ENCODE peak calls at places on chromosomes 4 and X, in eight cellular contexts. G is tibial nerve; X is AG09319; M is stimulated activated CD4-positive, alpha-beta T cell treated with anti-CD3 and anti-CD28 coated beads, Interleukin-12 subunit alpha, Interleukin-12 subunit beta, amount 100 ng/mL, for 48 hours; I is astrocyte of the spinal cord; L is osteocyte; B is CD4-positive, alpha-beta memory T cell; S is smooth muscle cell of the brain vasculature. J is an unnamed sample.

GRCh38 chrX:11577603-11578002 is 88.1 kb downstream of the ARHGAP6 start:
- DNase-seq in S (no peak), X (no peak), I (no peak), L (no peak), B (no peak), G (no peak), M (no peak), J (no peak)

GRCh38 chr4:176791591-176792347 is 953 bp downstream of the VEGFC start:
- DNase-seq in L (peak), I (peak), B (no peak), S (no peak), M (no peak), X (no peak), G (no peak), J (peak)

GRCh38 chr4:125085-125820 is 952 bp downstream of the ZNF718 start:
- DNase-seq in B (no peak), S (no peak), X (no peak), I (peak), G (no peak), L (no peak), M (no peak), J (no peak)

GRCh38 chrX:71160475-71160874 is 15.8 kb downstream of the NLGN3 start:
- DNase-seq in L (no peak), M (no peak), X (no peak), B (no peak), S (no peak), I (no peak), G (no peak), J (no peak)

GRCh38 chr4:37675587-37676290 is 10.4 kb downstream of the RELL1 start:
- DNase-seq in G (no peak), X (no peak), S (no peak), B (peak), M (no peak), I (no peak), L (no peak), J (no peak)

GRCh38 chrX:107718156-107718621 is 57.4 kb downstream of the TSC22D3 start:
- DNase-seq in S (no peak), G (peak), L (peak), M (peak), X (peak), I (peak), B (peak), J (peak)

GRCh38 chr4:120520761-120521160 is 401.8 kb downstream of the PRDM5 start:
- DNase-seq in S (no peak), L (no peak), I (no peak), M (no peak), B (no peak), G (no peak), X (no peak), J (no peak)

GRCh38 chr4:169103966-169104412 is 93.9 kb upstream of the CBR4 start:
- DNase-seq in L (no peak), M (no peak), G (no peak), S (no peak), I (peak), B (no peak), X (no peak), J (no peak)

GRCh38 chrX:118459494-118459893 is 36.1 kb upstream of the DOCK11 start:
- DNase-seq in M (no peak), S (peak), G (no peak), B (peak), I (peak), L (no peak), X (peak), J (peak)

GRCh38 chrX:112672788-112673560 is 6.8 kb downstream of the LHFPL1 start:
- DNase-seq in L (no peak), S (no peak), X (no peak), G (no peak), I (no peak), M (no peak), B (no peak), J (no peak)

GRCh38 chr4:114458728-114459127 is 139.9 kb upstream of the UGT8 start:
- DNase-seq in I (no peak), M (no peak), G (no peak), S (no peak), B (no peak), X (no peak), L (no peak), J (no peak)

GRCh38 chr4:151045907-151046306 is 30.8 kb upstream of the LRBA start:
- DNase-seq in L (no peak), I (no peak), M (no peak), X (no peak), S (no peak), B (no peak), G (no peak), J (no peak)

GRCh38 chrX:71871367-71871766 is 39.3 kb upstream of the NHSL2 start:
- DNase-seq in L (no peak), B (no peak), X (no peak), S (no peak), I (peak), M (no peak), G (no peak), J (no peak)

GRCh38 chr4:185726931-185727330 is 85.1 kb downstream of the SORBS2 start:
- DNase-seq in B (no peak), G (no peak), S (no peak), M (no peak), L (no peak), I (peak), X (no peak), J (peak)

GRCh38 chr4:25113915-25114904 is 46.0 kb downstream of the SEPSECS start:
- DNase-seq in B (no peak), L (no peak), I (peak), G (no peak), M (no peak), S (no peak), X (peak), J (peak)

GRCh38 chrX:13059676-13060499 is 15.5 kb upstream of the FAM9C start:
- DNase-seq in G (no peak), B (no peak), I (no peak), L (no peak), M (no peak), S (no peak), X (no peak), J (peak)

GRCh38 chr4:108716340-108716739 is 46.5 kb downstream of the ETNPPL start:
- DNase-seq in L (no peak), G (no peak), M (no peak), B (no peak), S (no peak), X (no peak), I (no peak), J (no peak)

GRCh38 chr4:187993827-187994226 is 1.7 kb upstream of the ZFP42 start:
- DNase-seq in M (no peak), X (no peak), I (no peak), G (no peak), L (no peak), S (no peak), B (no peak), J (no peak)

GRCh38 chrX:37846558-37846933 is 825 bp downstream of the DYNLT3 start:
- DNase-seq in L (no peak), M (no peak), B (no peak), I (no peak), X (no peak), G (no peak), S (no peak), J (no peak)

GRCh38 chr4:91525627-91526026 is 778.1 kb upstream of the GRID2 start:
- DNase-seq in L (no peak), M (no peak), G (no peak), I (no peak), X (no peak), B (no peak), S (no peak), J (no peak)

GRCh38 chr4:81792521-81792920 is 320.8 kb upstream of the RASGEF1B start:
- DNase-seq in S (no peak), B (no peak), X (no peak), L (no peak), I (no peak), M (no peak), G (no peak), J (no peak)

GRCh38 chr4:63841266-63841665 is 568.0 kb downstream of the TECRL start:
- DNase-seq in B (no peak), G (no peak), I (no peak), L (no peak), S (no peak), M (no peak), X (no peak), J (no peak)

GRCh38 chr4:105666693-105667092 is 41.8 kb downstream of the INTS12 start:
- DNase-seq in B (no peak), G (no peak), L (no peak), S (no peak), X (no peak), M (no peak), I (peak), J (peak)